ENCODE peak calls at places on chromosome 10, in ten cellular contexts. X, F, Q, S, T, Y, U, R, O and W are unnamed samples.

GRCh38 chr10:102038410-102038809 is 17.6 kb downstream of the ARMH3 start:
- DNase-seq in X (no peak), F (no peak), Q (no peak), S (no peak), T (no peak), Y (no peak), U (no peak), R (no peak), O (no peak), W (no peak)

GRCh38 chr10:114526497-114527238 is 122.4 kb upstream of the AFAP1L2 start:
- DNase-seq in X (peak; percentile 98), F (peak; percentile 92), Q (peak; percentile 88), S (peak; percentile 66), T (peak; percentile 91), Y (peak; percentile 97), U (peak; percentile 65), R (peak; percentile 88), O (peak; percentile 80), W (peak; percentile 84)

GRCh38 chr10:129853236-129853946 is 110.7 kb downstream of the EBF3 start:
- DNase-seq in X (no peak), F (no peak), Q (peak; percentile 25), S (peak; percentile 40), T (no peak), Y (peak; percentile 53), U (peak; percentile 1), R (peak; percentile 64), O (no peak), W (no peak)

GRCh38 chr10:114239117-114239993 is at the start of gene VWA2:
- DNase-seq in X (peak; percentile 23), F (peak; percentile 76), Q (no peak), S (no peak), T (no peak), Y (no peak), U (no peak), R (peak; percentile 80), O (no peak), W (no peak)

GRCh38 chr10:75238182-75239180 is 2.7 kb upstream of the COMTD1 start:
- DNase-seq in X (no peak), F (no peak), Q (no peak), S (no peak), T (no peak), Y (no peak), U (no peak), R (no peak), O (no peak), W (no peak)

GRCh38 chr10:97584060-97584797 is at the start of gene HOGA1:
- DNase-seq in X (no peak), F (peak; percentile 36), Q (peak; percentile 91), S (peak; percentile 62), T (peak; percentile 59), Y (peak; percentile 60), U (peak; percentile 55), R (peak; percentile 68), O (peak; percentile 51), W (peak; percentile 61)

GRCh38 chr10:32377458-32378370 is 30.8 kb upstream of the EPC1 start:
- DNase-seq in X (peak; percentile 74), F (peak; percentile 7), Q (peak; percentile 37), S (peak; percentile 77), T (peak; percentile 50), Y (peak; percentile 92), U (peak; percentile 45), R (peak; percentile 32), O (peak; percentile 35), W (peak; percentile 64)

GRCh38 chr10:99232357-99232999 is 3.2 kb downstream of the HPSE2 start:
- DNase-seq in X (no peak), F (peak; percentile 77), Q (no peak), S (peak; percentile 21), T (no peak), Y (no peak), U (no peak), R (peak; percentile 36), O (no peak), W (no peak)

GRCh38 chr10:15106352-15107013 is 9.3 kb downstream of the RPP38 start:
- DNase-seq in X (peak; percentile 63), F (peak; percentile 81), Q (peak; percentile 66), S (peak; percentile 73), T (peak; percentile 53), Y (peak; percentile 84), U (peak; percentile 67), R (peak; percentile 81), O (peak; percentile 20), W (peak; percentile 41)

GRCh38 chr10:51932530-51932929 is 233.1 kb upstream of the CSTF2T start:
- DNase-seq in X (no peak), F (no peak), Q (no peak), S (no peak), T (no peak), Y (no peak), U (no peak), R (no peak), O (no peak), W (no peak)

GRCh38 chr10:6353526-6353925 is 150.8 kb downstream of the PFKFB3 start:
- DNase-seq in X (no peak), F (no peak), Q (peak; percentile 38), S (no peak), T (no peak), Y (no peak), U (no peak), R (no peak), O (no peak), W (no peak)

GRCh38 chr10:70915206-70915605 is 26.8 kb upstream of the PCBD1 start:
- DNase-seq in X (no peak), F (no peak), Q (no peak), S (no peak), T (no peak), Y (no peak), U (no peak), R (no peak), O (no peak), W (no peak)

DNA sequence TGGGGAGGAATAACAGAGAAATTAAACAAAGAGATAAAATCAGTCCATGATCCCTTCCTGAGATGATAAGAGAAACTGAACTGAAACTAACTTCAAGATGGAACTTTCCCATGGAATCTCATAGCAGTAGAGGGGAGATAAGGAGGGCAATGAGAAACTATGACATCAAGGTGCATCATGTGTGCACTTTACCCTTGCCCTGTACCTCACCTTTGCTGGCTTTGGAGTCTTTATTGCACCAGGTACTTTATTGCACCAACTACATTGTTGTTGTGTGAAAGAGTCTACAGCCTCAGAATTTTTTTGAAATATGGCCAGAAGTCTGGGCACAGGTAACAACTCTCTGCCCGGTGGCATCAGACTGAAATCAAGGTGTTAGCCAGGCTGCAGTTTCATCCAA is 11.2 kb upstream of the SMC3 start:
- DNase-seq in X (no peak), F (no peak), Q (no peak), S (no peak), T (no peak), Y (no peak), U (no peak), R (peak; percentile 70), O (no peak), W (no peak)
- H2AFZ ChIP-seq in X (no peak overlapping the region), F (peak overlapping the region; percentile 69), Q (no peak overlapping the region), S (no peak overlapping the region), T (no peak overlapping the region), Y (no peak overlapping the region), U (no peak overlapping the region), R (no peak overlapping the region), O (no peak overlapping the region), W (no peak overlapping the region)

GRCh38 chr10:89086801-89087513 is 96.4 kb downstream of the FAS start:
- DNase-seq in X (peak; percentile 2), F (peak; percentile 35), Q (no peak), S (peak; percentile 99), T (no peak), Y (no peak), U (peak; percentile 82), R (no peak), O (no peak), W (peak; percentile 33)
- H2AFZ ChIP-seq in X (no peak overlapping the region), F (peak overlapping the region; percentile 40), Q (no peak overlapping the region), S (peak overlapping the region; percentile 85), T (no peak overlapping the region), Y (no peak overlapping the region), U (peak overlapping the region; percentile 50), R (no peak overlapping the region), O (peak overlapping the region; percentile 31), W (peak overlapping the region; percentile 49)

DNA sequence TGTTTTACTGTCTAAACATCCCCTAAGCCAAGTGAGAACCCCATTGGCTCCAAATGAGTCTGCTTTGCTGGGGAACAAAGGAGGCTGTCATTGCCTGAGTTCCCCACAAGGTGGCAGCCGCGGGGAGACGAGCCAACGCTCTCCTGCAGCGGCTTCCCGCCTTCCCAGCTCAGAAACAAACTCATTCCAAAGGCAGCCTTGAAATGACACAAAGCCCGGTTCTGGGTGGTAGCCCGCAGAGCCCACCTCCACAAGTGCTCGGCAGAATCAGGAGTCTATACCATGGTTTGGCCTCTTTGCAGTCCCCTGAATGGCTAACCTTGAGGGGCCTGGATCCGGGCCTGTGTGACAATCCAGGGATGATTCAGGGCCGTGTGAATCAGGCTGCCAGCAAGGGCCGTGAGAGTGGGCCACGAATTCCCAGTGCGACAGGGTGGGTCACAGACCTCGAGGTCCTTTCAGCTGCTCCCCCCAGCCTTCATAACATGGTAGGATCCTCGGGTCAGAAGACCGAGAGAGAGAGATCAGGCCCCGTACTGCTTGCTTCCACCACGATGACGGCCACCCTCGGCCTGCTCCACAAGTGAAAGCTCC is 79.7 kb downstream of the DLG5 start:
- DNase-seq in X (peak; percentile 43), F (peak; percentile 87), Q (peak; percentile 53), S (peak; percentile 81), T (peak; percentile 46), Y (peak; percentile 76), U (peak; percentile 66), R (peak; percentile 87), O (peak; percentile 33), W (peak; percentile 67)
- H2AFZ ChIP-seq in X (no peak overlapping the region), F (peak overlapping the region; percentile 59), Q (no peak overlapping the region), S (peak overlapping the region; percentile 72), T (no peak overlapping the region), Y (no peak overlapping the region), U (peak overlapping the region; percentile 81), R (no peak overlapping the region), O (peak overlapping the region; percentile 37), W (no peak overlapping the region)

DNA sequence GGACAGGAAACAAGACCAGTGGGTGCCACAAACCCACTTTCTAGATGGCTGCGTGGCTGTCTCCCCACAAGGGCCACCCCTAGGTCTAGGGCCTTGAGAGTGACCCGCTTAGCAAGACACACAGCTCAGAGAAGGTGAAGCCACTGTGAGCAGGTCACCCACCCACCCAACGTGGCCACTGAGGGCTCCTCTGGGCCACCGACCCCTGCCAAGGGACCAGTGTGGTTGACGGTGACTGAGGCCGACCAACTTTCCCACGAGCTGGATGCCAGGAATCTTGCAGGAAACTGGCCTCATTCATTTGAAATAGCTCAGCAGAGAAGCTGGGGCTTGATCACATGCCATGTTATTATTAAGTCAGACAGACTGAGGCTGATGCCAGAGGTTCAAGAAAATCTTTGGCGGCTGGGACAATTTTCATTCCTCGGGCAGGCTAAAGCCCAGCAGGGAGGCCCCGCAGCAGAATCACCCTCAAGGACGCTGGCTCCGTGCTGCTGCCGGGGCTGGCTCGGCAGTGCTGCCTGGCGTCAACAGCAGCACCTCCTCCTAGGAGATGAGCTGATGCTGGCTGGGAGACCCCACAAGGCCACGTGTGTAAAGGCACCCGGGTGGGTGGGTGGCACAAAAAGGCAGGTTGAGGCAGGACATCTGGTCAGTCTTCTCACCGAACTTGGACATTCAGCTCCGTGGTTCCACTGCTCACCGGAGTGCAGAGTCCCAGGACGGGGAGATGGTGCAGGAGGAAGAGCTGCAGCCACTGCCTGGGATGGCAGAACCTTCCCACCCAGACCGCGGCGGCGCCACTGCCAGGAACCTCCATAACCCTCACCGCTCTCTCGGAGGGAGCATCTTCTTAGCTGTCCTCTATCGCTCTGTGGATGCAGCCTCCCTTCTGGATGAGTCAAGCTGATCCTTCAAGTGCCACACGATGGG is 57.8 kb downstream of the ZRANB1 start:
- DNase-seq in X (no peak), F (no peak), Q (no peak), S (peak; percentile 96), T (no peak), Y (no peak), U (peak; percentile 92), R (no peak), O (peak; percentile 90), W (peak; percentile 95)
- H2AFZ ChIP-seq in X (no peak overlapping the region), F (no peak overlapping the region), Q (no peak overlapping the region), S (no peak overlapping the region), T (no peak overlapping the region), Y (no peak overlapping the region), U (peak overlapping the region; percentile 65), R (no peak overlapping the region), O (no peak overlapping the region), W (no peak overlapping the region)

GRCh38 chr10:63596924-63597323 is 75.7 kb downstream of the REEP3 start:
- DNase-seq in X (no peak), F (no peak), Q (no peak), S (no peak), T (no peak), Y (no peak), U (no peak), R (no peak), O (no peak), W (no peak)
- H2AFZ ChIP-seq in X (no peak overlapping the region), F (no peak overlapping the region), Q (no peak overlapping the region), S (no peak overlapping the region), T (no peak overlapping the region), Y (no peak overlapping the region), U (no peak overlapping the region), R (no peak overlapping the region), O (no peak overlapping the region), W (no peak overlapping the region)